ENCODE peak calls at places on chromosomes 11 and 22, in four cellular contexts. F is H1, I is HepG2, O is GM12878. N is an unnamed sample.
A peak's percentile ranks its signal among the peaks of the same experiment; 100 is the strongest.

GRCh38 chr11:106231591-106231990 is 154.1 kb downstream of the AASDHPPT start:
- DNase-seq in F (no peak), I (no peak), O (no peak), N (no peak)

GRCh38 chr11:128691802-128692749 is 1.8 kb upstream of the FLI1 start:
- DNase-seq in F (peak; percentile 77), I (no peak), O (no peak), N (no peak)

GRCh38 chr11:11538277-11538960 is 83.4 kb downstream of the GALNT18 start:
- DNase-seq in F (no peak), I (no peak), O (no peak), N (no peak)

GRCh38 chr11:47967577-47968230 is 12.7 kb upstream of the PTPRJ start:
- DNase-seq in F (no peak), I (no peak), O (no peak), N (no peak)

GRCh38 chr22:44431256-44431655 is 66.8 kb downstream of the RTL6 start:
- DNase-seq in F (no peak), I (no peak), O (no peak), N (no peak)

GRCh38 chr11:15519911-15520310 is 405.2 kb downstream of the INSC start:
- DNase-seq in F (no peak), I (no peak), O (no peak), N (no peak)

GRCh38 chr22:29748248-29748893 is 18.4 kb downstream of the ZMAT5 start:
- DNase-seq in F (no peak), I (no peak), O (no peak), N (no peak)

GRCh38 chr11:121153472-121153871 is 52.4 kb downstream of the TECTA start:
- DNase-seq in F (no peak), I (no peak), O (no peak), N (no peak)

GRCh38 chr11:102846292-102846691 is 2.9 kb upstream of the MMP3 start:
- DNase-seq in F (no peak), I (no peak), O (no peak), N (no peak)

GRCh38 chr11:111450480-111451320 is 61.5 kb downstream of the BTG4 start:
- DNase-seq in F (no peak), I (no peak), O (no peak), N (no peak)

DNA sequence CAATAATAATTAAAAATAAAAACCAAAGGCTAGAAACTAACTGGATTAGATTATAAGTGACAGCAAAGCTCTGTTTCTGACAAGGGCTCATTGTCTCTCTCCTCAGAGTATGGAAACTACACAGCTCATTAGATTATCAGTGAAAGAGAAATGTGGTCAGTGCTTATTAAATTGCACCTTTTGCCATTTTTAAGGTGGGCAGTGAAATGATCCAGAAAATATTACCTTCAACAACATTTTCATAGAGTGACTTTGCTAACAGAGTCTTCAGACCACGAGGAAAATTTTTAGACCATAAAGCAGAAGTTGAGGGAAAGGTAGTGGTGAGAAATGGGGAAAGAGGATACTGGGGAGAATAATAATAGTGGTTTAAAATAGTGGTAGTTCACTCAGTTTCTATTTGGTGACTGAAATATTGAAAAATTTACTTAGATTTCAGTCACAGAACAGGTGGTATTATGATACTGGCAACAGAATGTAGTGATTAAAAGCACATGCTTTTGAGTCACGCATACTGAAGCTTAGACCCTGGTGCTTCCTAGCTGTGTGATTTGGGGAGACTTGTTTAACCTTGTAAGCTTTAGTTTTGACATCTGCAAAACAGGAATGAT is 684.0 kb upstream of the CCDC90B start:
- DNase-seq in F (no peak), I (no peak), O (peak; percentile 63), N (no peak)
- TF ChIP-seq ZNF274 in F (no peak), I (no peak), O (no peak), N (no peak)

DNA sequence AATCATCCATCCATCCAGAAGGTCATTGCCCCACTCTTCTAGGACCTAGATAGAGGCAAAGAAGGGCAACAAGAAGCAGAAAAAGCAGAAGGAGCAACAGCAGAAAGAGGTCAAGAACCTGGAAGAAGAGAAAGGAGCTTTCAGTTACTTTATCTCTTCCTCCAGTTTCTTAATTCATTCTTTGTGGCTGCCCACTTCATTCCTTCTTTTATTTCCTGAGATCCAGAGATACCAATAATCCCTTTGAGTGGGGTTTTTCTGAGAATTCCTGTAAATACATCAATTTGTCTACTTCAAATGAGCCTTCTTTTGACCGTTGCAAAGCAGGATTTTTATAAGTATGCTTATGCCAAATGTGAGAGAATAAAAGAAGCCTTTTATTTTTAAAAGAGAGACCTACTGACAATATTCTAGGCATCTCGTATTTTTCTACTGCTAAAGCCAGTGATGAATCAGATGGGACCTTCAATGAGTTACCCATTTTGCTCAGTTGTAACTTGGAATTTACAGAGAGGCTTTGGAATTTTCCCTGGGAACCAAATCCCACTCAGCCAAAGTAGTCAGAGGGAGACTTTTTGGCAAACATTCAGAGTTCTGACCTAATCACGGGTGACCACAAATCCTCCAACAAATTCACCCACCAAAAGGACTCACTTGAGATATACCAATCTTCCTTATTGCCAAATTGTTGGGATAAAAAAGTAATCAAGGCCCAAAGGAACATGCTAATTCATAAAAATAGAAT is 54.9 kb downstream of the ZC3H12C start:
- DNase-seq in F (no peak), I (no peak), O (no peak), N (no peak)
- TF ChIP-seq SUZ12 in F (no peak), I (no peak), O (no peak), N (no peak)

GRCh38 chr22:20552913-20553401 is 45.5 kb downstream of the MED15 start:
- DNase-seq in F (no peak), I (peak; percentile 84), O (no peak), N (no peak)
- H3K4me1 ChIP-seq in F (peaks cover 3% of the 10 kb centered on the region), I (peaks cover 43% of the 10 kb centered on the region), O (peaks cover 24% of the 10 kb centered on the region), N (peaks cover 21% of the 10 kb centered on the region)

GRCh38 chr11:8227156-8228152 is 36.2 kb downstream of the LMO1 start:
- DNase-seq in F (no peak), I (no peak), O (no peak), N (no peak)
- TF ChIP-seq ZNF274 in F (no peak), I (no peak), O (no peak), N (no peak)

GRCh38 chr11:19520681-19521080 is 192.0 kb upstream of the NAV2 start:
- DNase-seq in F (no peak), I (no peak), O (no peak), N (no peak)

GRCh38 chr11:19525714-19526113 is 186.9 kb upstream of the NAV2 start:
- DNase-seq in F (no peak), I (no peak), O (no peak), N (no peak)

GRCh38 chr11:19525276-19525675 is 187.4 kb upstream of the NAV2 start:
- DNase-seq in F (no peak), I (no peak), O (peak; percentile 30), N (no peak)

GRCh38 chr11:19526119-19526518 is 186.5 kb upstream of the NAV2 start:
- DNase-seq in F (no peak), I (no peak), O (no peak), N (no peak)

DNA sequence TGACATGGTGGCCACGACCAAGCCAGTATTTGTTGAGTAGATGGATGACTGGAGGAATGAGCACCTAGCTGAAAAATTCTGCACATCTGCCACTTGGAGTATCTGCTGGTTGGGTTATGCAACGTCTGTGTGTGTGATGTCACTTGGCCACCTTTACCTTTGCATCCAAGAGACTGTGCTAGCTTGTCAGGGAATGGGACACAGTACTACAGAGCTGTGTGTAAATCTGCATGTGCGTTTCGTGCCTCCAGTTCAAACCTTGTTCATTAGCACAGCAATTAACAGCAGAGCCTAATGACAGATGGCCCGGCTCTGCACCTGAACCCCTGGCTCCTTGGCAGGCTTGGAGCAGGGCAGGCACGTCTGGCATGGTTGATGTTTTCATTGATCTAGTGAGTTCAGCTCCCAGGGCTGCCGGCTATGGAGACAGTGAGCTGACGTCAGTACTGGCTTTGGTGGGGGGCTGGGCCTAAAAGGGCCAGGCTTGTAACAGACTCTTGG is 188.4 kb upstream of the NAV2 start:
- DNase-seq in F (no peak), I (no peak), O (no peak), N (no peak)
- TF ChIP-seq SUZ12 in F (no peak), I (no peak), O (no peak), N (no peak)

DNA sequence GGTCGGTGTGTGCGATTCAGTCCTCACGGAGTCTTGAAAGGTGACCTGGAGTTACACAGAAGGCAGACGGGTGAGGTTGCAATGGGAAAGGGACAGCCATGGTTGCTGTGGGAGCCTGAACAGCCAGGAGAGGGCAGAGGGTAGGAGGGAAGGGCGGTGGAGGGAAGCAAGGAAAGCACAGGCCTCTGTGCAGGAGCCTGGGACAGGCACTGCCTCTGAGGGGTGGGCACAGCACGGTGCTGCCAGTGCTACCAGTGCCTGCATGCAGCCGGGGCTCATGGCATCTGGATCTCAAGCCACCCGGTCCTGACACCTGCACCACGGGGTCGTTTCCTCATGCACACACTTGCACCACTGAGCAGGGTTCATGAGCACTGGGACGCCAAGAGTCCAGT is 401.0 kb downstream of the TBC1D22A start:
- DNase-seq in F (no peak), I (no peak), O (no peak), N (no peak)
- H3K4me1 ChIP-seq in F (no peaks in the 10 kb centered on the region), I (peaks cover 36% of the 10 kb centered on the region), O (no peaks in the 10 kb centered on the region), N (no peaks in the 10 kb centered on the region)

N was measured in NT2/D1.